ENCODE peak calls at places on chromosomes 3 and 15, in five cellular contexts. P, A, X, Q and S are unnamed samples.

GRCh38 chr3:58711871-58712270 is 45.3 kb upstream of the FAM3D start:
- DNase-seq in X (no peak), A (no peak), Q (no peak), P (no peak), S (no peak)

GRCh38 chr3:80771085-80771484 is 990.4 kb downstream of the GBE1 start:
- DNase-seq in A (no peak), P (no peak), X (no peak), Q (no peak), S (no peak)

GRCh38 chr3:14558029-14558428 is 17.9 kb upstream of the GRIP2 start:
- DNase-seq in Q (no peak), X (no peak), A (no peak), P (no peak), S (no peak)

GRCh38 chr3:128561504-128561903 is 68.5 kb upstream of the GATA2 start:
- DNase-seq in X (no peak), Q (no peak), P (no peak), A (peak), S (no peak)

GRCh38 chr3:124467980-124468902 is 262.0 kb upstream of the UMPS start:
- DNase-seq in X (peak), Q (peak), P (no peak), A (peak), S (peak)

GRCh38 chr3:141056716-141057115 is 5.6 kb downstream of the SPSB4 start:
- DNase-seq in A (no peak), X (no peak), Q (no peak), P (no peak), S (no peak)

GRCh38 chr3:63967675-63968611 is 55.4 kb downstream of the PSMD6 start:
- DNase-seq in X (no peak), Q (no peak), P (peak), A (no peak), S (no peak)

GRCh38 chr3:106688463-106688862 is 688.8 kb upstream of the CCDC54 start:
- DNase-seq in Q (no peak), A (no peak), P (no peak), X (no peak), S (peak)

GRCh38 chr3:124097362-124098120 is 105.6 kb upstream of the ROPN1 start:
- DNase-seq in P (no peak), Q (no peak), A (no peak), X (no peak), S (no peak)

GRCh38 chr15:69912116-69912515 is 185.6 kb downstream of the TLE3 start:
- DNase-seq in X (no peak), A (no peak), Q (no peak), P (no peak), S (no peak)

GRCh38 chr3:32410367-32411246 is 19.0 kb downstream of the CMTM7 start:
- DNase-seq in A (no peak), P (no peak), X (no peak), Q (no peak), S (no peak)

GRCh38 chr3:48695113-48695753 is 9.5 kb upstream of the NCKIPSD start:
- DNase-seq in P (peak), Q (no peak), X (no peak), A (no peak), S (peak)

GRCh38 chr3:53764376-53764775 is 81.8 kb downstream of the CHDH start:
- DNase-seq in Q (no peak), A (no peak), P (no peak), X (no peak), S (no peak)

GRCh38 chr3:172334743-172335142 is 113.5 kb downstream of the GHSR start:
- DNase-seq in Q (no peak), X (no peak), P (no peak), A (no peak), S (no peak)

GRCh38 chr3:152930516-152930915 is 95.6 kb downstream of the P2RY1 start:
- DNase-seq in P (no peak), X (no peak), A (no peak), Q (no peak), S (no peak)

GRCh38 chr3:112889357-112889756 is 42.7 kb upstream of the CD200R1L start:
- DNase-seq in X (no peak), P (no peak), Q (no peak), A (no peak), S (no peak)

GRCh38 chr3:141960731-141961130 is 84.3 kb downstream of the ATP1B3 start:
- DNase-seq in X (no peak), Q (no peak), A (no peak), P (no peak), S (no peak)

GRCh38 chr3:115098354-115099073 is 48.6 kb downstream of the ZBTB20 start:
- DNase-seq in X (no peak), A (no peak), Q (no peak), P (no peak), S (no peak)

GRCh38 chr3:120524171-120524923 is 71.8 kb upstream of the NDUFB4 start:
- DNase-seq in X (no peak), Q (no peak), A (no peak), P (no peak), S (no peak)

GRCh38 chr3:33067484-33067883 is 29.5 kb downstream of the GLB1 start:
- DNase-seq in Q (peak), A (no peak), X (no peak), P (no peak), S (no peak)

GRCh38 chr3:32593903-32594525 is 23.4 kb upstream of the DYNC1LI1 start:
- DNase-seq in P (no peak), X (no peak), A (no peak), Q (no peak), S (no peak)

GRCh38 chr3:82082796-82083195 is 321.4 kb upstream of the GBE1 start:
- DNase-seq in A (no peak), P (no peak), X (no peak), Q (no peak), S (no peak)

GRCh38 chr3:126484148-126484547 is 8.5 kb upstream of the ZXDC start:
- DNase-seq in P (peak), A (no peak), X (no peak), Q (no peak), S (no peak)

GRCh38 chr15:84840741-84841429 is 23.7 kb downstream of the ALPK3 start:
- DNase-seq in X (no peak), Q (peak), A (peak), P (no peak), S (peak)

GRCh38 chr3:45644063-45644462 is 45.1 kb upstream of the SACM1L start:
- DNase-seq in P (no peak), X (no peak), Q (no peak), A (no peak), S (no peak)

GRCh38 chr3:107633327-107634141 is 110.8 kb downstream of the BBX start:
- DNase-seq in A (no peak), X (peak), Q (no peak), P (no peak), S (no peak)

GRCh38 chr15:41972341-41973237 is at the start of gene EHD4:
- DNase-seq in A (peak), Q (peak), P (peak), X (peak), S (peak)

GRCh38 chr15:41970456-41970855 is 1.9 kb downstream of the EHD4 start:
- DNase-seq in A (no peak), P (peak), X (no peak), Q (no peak), S (no peak)

GRCh38 chr15:41971893-41972340 is 440 bp downstream of the EHD4 start:
- DNase-seq in X (no peak), Q (no peak), P (no peak), A (no peak), S (no peak)

GRCh38 chr15:41969851-41970431 is 2.4 kb downstream of the EHD4 start:
- DNase-seq in Q (no peak), A (no peak), X (no peak), P (peak), S (no peak)

DNA sequence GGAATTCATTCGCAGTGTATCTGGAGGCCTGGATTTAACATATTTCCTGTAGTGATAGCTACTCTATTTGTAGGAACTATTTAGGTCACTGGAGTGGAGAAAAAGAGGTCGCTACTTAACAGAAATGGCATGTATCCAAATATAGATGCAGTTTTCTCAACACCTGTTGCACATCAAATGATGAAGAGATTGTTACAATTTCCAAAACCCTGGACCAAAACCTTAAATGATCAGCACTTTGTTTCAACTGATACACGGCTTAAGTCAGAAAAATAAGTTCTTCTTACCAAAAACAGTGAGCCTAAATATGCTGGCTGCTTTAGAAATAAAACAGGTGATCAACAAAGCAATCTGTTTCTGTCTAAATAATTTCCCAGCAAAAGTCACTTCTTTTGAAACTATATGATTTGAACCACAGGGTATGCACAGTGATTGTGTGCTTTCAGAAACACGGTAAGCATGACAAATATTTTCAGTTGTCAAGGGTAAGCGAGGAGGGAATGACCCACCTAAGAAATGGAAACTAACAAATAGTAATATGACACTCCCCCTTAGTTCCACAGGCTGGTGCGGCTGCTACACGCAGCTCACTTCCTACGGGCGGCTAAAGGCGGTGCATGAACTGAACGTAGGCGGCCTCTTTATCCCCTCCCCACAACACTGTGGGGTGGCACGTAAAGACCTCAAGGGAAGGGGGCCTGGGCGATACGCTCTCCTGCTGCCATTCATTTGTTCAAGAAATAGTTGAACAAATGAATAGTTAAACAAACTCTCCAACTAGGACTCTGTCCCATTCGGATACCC is 1.1 kb downstream of the EHD4 start:
- DNase-seq in P (peak), Q (peak), X (peak), A (peak), S (peak)
- TF ChIP-seq POLR2A in P (peak), Q (no peak), X (peak), A (no peak), S (no peak)

DNA sequence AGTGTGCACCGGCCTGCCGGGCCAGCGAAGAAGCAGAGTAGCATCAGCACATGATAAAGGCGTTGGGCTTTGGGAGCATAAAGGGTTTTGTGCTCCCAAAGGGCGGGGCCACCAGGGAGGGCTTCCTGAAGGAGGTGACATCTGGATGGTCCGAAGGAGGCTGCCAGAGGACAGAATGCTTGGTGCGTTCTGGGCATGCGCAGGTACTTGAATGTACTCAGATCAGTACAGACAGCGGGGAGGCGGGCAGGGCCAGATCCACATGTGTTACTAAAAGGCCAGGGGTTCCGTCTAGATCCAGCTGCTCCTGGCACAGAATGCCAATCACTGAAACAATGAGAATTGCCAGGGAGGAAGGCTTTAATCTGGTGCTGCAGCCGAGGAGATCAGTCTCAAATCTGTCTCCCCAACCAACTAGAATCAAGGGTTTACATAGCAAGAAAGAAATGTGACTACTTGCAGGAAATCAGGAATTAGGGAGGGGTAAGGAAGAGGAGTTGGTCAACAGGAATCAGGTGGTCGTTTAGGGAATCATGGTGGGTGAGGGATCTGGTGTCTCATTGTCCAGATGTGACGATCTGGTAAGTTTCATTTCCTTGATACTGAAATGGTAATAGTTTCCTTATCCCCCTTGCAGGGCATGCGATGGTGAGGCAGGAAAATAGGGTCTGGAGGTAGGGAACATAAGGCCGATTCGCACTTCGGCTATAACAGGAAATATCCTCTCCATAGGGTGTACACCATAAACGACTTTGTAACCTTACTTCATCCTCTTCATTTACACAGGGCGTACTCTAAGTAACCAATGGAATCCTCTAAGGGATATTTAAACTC is at the start of the genes LRRC34 and LRRIQ4:
- DNase-seq in P (peak), Q (no peak), A (peak), X (peak), S (no peak)
- TF ChIP-seq POLR2A in P (no peak), Q (no peak), A (no peak), X (no peak), S (no peak)

DNA sequence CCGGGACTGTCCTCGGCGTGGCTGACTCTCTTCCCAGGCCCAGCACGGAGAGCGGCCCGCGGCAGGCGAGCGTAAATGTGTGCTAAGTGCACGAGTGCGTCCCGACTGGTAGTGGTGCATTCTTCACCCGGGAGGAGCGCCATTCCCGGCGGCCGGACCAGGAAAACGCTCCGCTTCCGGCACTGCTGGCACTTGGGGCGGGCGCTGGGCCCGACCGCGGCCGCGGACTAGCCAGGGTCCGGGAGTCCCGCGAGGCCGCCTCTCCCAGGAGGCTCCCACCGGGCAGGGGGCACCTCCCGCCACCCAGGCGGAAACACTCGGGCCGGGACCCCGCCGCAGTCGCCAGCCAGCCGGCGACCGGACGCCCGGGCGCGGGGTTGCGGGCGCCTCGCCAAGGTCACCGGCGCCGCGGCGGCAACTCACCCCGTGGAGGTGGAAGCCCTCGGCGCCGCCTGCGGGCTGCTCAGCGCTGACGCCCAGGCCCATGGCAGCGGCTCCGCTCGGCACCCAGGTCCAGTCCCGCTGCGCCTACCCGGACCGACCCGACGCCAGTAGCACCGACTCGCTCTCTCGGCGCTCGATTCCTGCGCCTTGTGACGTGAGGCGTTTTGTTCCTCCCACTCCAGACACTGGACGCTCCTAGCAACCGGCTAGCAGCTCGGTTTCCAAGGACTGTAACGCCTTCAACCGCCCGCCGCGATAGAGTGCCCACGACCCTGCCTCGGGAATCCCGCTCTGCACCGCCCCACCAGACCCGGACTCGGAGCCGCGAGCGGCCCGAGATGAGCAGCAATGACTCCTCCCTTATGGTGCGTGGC is at the start of the genes GORASP1 and TTC21A:
- DNase-seq in A (peak), X (peak), Q (peak), P (peak), S (peak)
- TF ChIP-seq POLR2A in A (no peak), X (no peak), Q (peak), P (peak), S (peak)

DNA sequence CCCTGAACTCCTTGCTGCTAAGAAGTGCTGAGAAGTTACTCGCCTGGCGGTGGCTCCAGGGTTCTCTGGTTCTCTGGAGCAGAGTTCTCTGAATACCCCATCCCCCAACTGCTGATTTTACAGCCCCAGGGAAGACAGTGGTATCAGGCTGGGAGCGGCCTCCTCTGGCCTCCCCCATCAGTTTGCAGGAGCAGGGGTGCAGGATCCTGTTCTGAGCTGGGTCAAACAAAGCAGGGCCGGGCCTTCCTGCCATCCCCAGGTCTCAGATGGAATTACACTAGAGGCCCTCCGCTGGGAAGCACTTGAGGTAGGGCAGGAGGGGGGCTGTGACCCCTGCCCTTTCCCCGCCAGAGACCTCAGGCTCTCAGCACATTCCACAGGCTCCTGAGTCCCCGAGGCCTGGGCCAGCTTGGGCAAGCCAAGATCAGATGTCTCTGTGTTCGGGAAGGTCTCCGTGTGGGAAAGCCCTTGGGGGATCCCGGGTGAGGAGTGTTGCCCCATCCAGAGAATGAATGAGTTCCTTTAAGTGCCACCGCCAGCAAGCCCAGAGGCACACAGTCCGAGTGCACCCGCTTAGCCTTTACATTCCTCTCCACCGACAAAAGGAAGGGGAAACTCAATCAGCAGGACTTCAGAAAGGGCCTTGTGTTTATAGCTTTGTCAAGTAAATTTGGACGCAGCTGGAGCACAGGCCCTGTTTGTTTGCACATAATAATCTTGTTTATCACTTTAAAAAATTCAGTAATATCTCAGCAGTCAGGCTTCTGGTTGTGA is 150.0 kb downstream of the LRRK1 start:
- DNase-seq in X (no peak), A (no peak), Q (no peak), P (peak), S (no peak)
- TF ChIP-seq POLR2A in X (no peak), A (no peak), Q (no peak), P (no peak), S (no peak)

GRCh38 chr15:75455424-75455981 is 4.0 kb upstream of the SIN3A start:
- DNase-seq in A (peak), P (peak), X (peak), Q (peak), S (peak)
- TF ChIP-seq POLR2A in A (no peak), P (no peak), X (no peak), Q (peak), S (no peak)

GRCh38 chr3:196166741-196167140 is 44.5 kb downstream of the ZDHHC19 start:
- DNase-seq in A (no peak), Q (no peak), X (no peak), P (no peak), S (no peak)
- TF ChIP-seq POLR2A in A (no peak), Q (no peak), X (no peak), P (no peak), S (no peak)